ENCODE peak calls at places on chromosomes 12 and 14, in five cellular contexts. One of them, this sample, is unnamed.

GRCh38 chr14:100654814-100655795 is 67.9 kb upstream of the BEGAIN start:
- DNase-seq in adrenal gland: peak
- DNase-seq in thyroid gland: peak
- DNase-seq in stimulated activated CD4-positive, alpha-beta T cell treated with anti-CD3 and anti-CD28 coated beads, Interleukin-1b, Interleukin-23, amount 100 ng/mL, for 4 hours: peak
- DNase-seq in ACHN: peak
- DNase-seq in this sample: no peak

GRCh38 chr14:78075610-78076277 is 94.4 kb upstream of the NRXN3 start:
- DNase-seq in adrenal gland: no peak
- DNase-seq in thyroid gland: no peak
- DNase-seq in stimulated activated CD4-positive, alpha-beta T cell treated with anti-CD3 and anti-CD28 coated beads, Interleukin-1b, Interleukin-23, amount 100 ng/mL, for 4 hours: no peak
- DNase-seq in ACHN: no peak
- DNase-seq in this sample: no peak

GRCh38 chr12:47991592-47991991 is 12.7 kb downstream of the COL2A1 start:
- DNase-seq in adrenal gland: no peak
- DNase-seq in thyroid gland: no peak
- DNase-seq in stimulated activated CD4-positive, alpha-beta T cell treated with anti-CD3 and anti-CD28 coated beads, Interleukin-1b, Interleukin-23, amount 100 ng/mL, for 4 hours: no peak
- DNase-seq in ACHN: no peak
- DNase-seq in this sample: no peak

GRCh38 chr12:12976366-12976765 is 23.7 kb downstream of the HEBP1 start:
- DNase-seq in adrenal gland: peak
- DNase-seq in thyroid gland: no peak
- DNase-seq in stimulated activated CD4-positive, alpha-beta T cell treated with anti-CD3 and anti-CD28 coated beads, Interleukin-1b, Interleukin-23, amount 100 ng/mL, for 4 hours: no peak
- DNase-seq in ACHN: peak
- DNase-seq in this sample: peak

GRCh38 chr14:61774861-61775260 is 12.6 kb downstream of the SNAPC1 start:
- DNase-seq in adrenal gland: no peak
- DNase-seq in thyroid gland: no peak
- DNase-seq in stimulated activated CD4-positive, alpha-beta T cell treated with anti-CD3 and anti-CD28 coated beads, Interleukin-1b, Interleukin-23, amount 100 ng/mL, for 4 hours: no peak
- DNase-seq in ACHN: no peak
- DNase-seq in this sample: no peak

GRCh38 chr14:65957631-65958205 is 528.5 kb upstream of the CCDC196 start:
- DNase-seq in adrenal gland: no peak
- DNase-seq in thyroid gland: no peak
- DNase-seq in stimulated activated CD4-positive, alpha-beta T cell treated with anti-CD3 and anti-CD28 coated beads, Interleukin-1b, Interleukin-23, amount 100 ng/mL, for 4 hours: no peak
- DNase-seq in ACHN: no peak
- DNase-seq in this sample: no peak

GRCh38 chr12:78038986-78039385 is 208.3 kb downstream of the NAV3 start:
- DNase-seq in adrenal gland: no peak
- DNase-seq in thyroid gland: no peak
- DNase-seq in stimulated activated CD4-positive, alpha-beta T cell treated with anti-CD3 and anti-CD28 coated beads, Interleukin-1b, Interleukin-23, amount 100 ng/mL, for 4 hours: no peak
- DNase-seq in ACHN: no peak
- DNase-seq in this sample: no peak

GRCh38 chr14:69441948-69442347 is 42.6 kb upstream of the PLEKHD1 start:
- DNase-seq in adrenal gland: no peak
- DNase-seq in thyroid gland: no peak
- DNase-seq in stimulated activated CD4-positive, alpha-beta T cell treated with anti-CD3 and anti-CD28 coated beads, Interleukin-1b, Interleukin-23, amount 100 ng/mL, for 4 hours: no peak
- DNase-seq in ACHN: no peak
- DNase-seq in this sample: no peak

GRCh38 chr12:125187780-125188741 is 122.8 kb downstream of the AACS start:
- DNase-seq in adrenal gland: no peak
- DNase-seq in thyroid gland: no peak
- DNase-seq in stimulated activated CD4-positive, alpha-beta T cell treated with anti-CD3 and anti-CD28 coated beads, Interleukin-1b, Interleukin-23, amount 100 ng/mL, for 4 hours: no peak
- DNase-seq in ACHN: no peak
- DNase-seq in this sample: no peak

GRCh38 chr12:55716582-55717396 is 943 bp downstream of the BLOC1S1 start:
- DNase-seq in adrenal gland: no peak
- DNase-seq in thyroid gland: no peak
- DNase-seq in stimulated activated CD4-positive, alpha-beta T cell treated with anti-CD3 and anti-CD28 coated beads, Interleukin-1b, Interleukin-23, amount 100 ng/mL, for 4 hours: no peak
- DNase-seq in ACHN: no peak
- DNase-seq in this sample: no peak

GRCh38 chr12:6169107-6169440 is 31.1 kb upstream of the CD9 start:
- DNase-seq in adrenal gland: no peak
- DNase-seq in thyroid gland: no peak
- DNase-seq in stimulated activated CD4-positive, alpha-beta T cell treated with anti-CD3 and anti-CD28 coated beads, Interleukin-1b, Interleukin-23, amount 100 ng/mL, for 4 hours: no peak
- DNase-seq in ACHN: no peak
- DNase-seq in this sample: no peak

GRCh38 chr14:52049271-52049670 is 19.6 kb downstream of the NID2 start:
- DNase-seq in adrenal gland: no peak
- DNase-seq in thyroid gland: peak
- DNase-seq in stimulated activated CD4-positive, alpha-beta T cell treated with anti-CD3 and anti-CD28 coated beads, Interleukin-1b, Interleukin-23, amount 100 ng/mL, for 4 hours: no peak
- DNase-seq in ACHN: no peak
- DNase-seq in this sample: no peak

GRCh38 chr12:117707861-117708260 is 260.9 kb downstream of the KSR2 start:
- DNase-seq in adrenal gland: no peak
- DNase-seq in thyroid gland: no peak
- DNase-seq in stimulated activated CD4-positive, alpha-beta T cell treated with anti-CD3 and anti-CD28 coated beads, Interleukin-1b, Interleukin-23, amount 100 ng/mL, for 4 hours: no peak
- DNase-seq in ACHN: no peak
- DNase-seq in this sample: no peak

GRCh38 chr12:34399631-34400422 is 377.5 kb downstream of the ALG10 start:
- DNase-seq in adrenal gland: no peak
- DNase-seq in thyroid gland: peak
- DNase-seq in stimulated activated CD4-positive, alpha-beta T cell treated with anti-CD3 and anti-CD28 coated beads, Interleukin-1b, Interleukin-23, amount 100 ng/mL, for 4 hours: no peak
- DNase-seq in ACHN: no peak
- DNase-seq in this sample: peak

This sample was measured in H4.